ENCODE peak calls at places on chromosomes 2 and 18, in four cellular contexts. W is K562, H is SK-N-SH, P is H1. D is an unnamed sample.
A peak's percentile ranks its signal among the peaks of the same experiment; 100 is the strongest.

GRCh38 chr18:9055185-9055584 is 47.3 kb upstream of the NDUFV2 start:
- DNase-seq in W (peak; percentile 55), H (peak; percentile 22), P (no peak), D (no peak)

GRCh38 chr2:48587560-48587959 is 30.1 kb upstream of the GTF2A1L start:
- DNase-seq in W (no peak), H (no peak), P (no peak), D (no peak)

GRCh38 chr2:41409328-41409727 is 638.5 kb upstream of the PKDCC start:
- DNase-seq in W (no peak), H (no peak), P (no peak), D (no peak)

GRCh38 chr2:240595381-240596079 is 9.0 kb downstream of the CAPN10 start:
- DNase-seq in W (peak; percentile 54), H (peak; percentile 76), P (peak; percentile 83), D (peak; percentile 80)

GRCh38 chr18:9694952-9695495 is 13.1 kb upstream of the RAB31 start:
- DNase-seq in W (no peak), H (no peak), P (no peak), D (no peak)

GRCh38 chr2:127217470-127218325 is 2.4 kb downstream of the CYP27C1 start:
- DNase-seq in W (no peak), H (no peak), P (no peak), D (no peak)

GRCh38 chr2:176110975-176111663 is 4.0 kb downstream of the HOXD11 start:
- DNase-seq in W (peak; percentile 70), H (peak; percentile 88), P (peak; percentile 84), D (peak; percentile 80)

GRCh38 chr18:49690307-49690706 is 123.0 kb downstream of the ACAA2 start:
- DNase-seq in W (no peak), H (no peak), P (no peak), D (no peak)

GRCh38 chr2:85887566-85888019 is 1.2 kb downstream of the ST3GAL5 start:
- DNase-seq in W (peak; percentile 38), H (peak; percentile 52), P (no peak), D (no peak)

DNA sequence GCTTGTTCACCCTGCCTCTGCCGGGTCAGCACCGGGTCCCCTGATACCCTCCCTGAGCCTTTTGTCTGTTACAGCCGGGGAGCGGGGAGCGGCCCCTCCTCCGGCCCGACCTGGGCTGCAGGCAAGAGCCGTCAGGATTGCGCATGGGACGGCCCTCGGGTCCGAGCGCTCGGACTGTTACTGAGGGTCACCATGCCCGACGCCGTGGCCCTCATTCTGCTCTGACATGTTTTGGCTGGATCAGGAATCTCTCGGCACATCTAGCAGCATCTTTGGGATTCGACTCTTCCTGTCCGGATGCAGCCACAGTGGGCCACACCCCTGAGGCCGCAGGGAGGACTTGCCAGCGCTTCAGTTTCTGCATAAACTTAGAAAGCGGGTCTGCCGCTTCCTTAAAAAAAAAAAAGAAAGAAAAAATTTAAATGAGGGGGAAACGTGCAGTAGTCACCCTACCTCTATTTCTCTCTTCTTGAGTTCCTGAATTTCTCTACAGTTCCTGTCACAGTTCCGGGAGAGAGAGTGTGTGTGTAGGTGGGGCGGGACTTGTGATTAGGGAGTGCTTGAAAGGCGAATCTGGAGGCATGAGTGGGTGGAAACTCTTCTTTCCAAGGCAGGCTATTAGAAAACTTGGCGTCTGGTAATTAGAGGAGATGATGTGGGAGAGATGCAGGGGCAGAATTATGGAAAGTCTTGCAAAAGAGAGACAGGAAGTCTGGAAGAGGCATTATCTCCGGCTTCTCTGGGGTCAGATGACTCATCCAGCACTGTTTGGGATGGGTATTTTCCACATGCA is 960 bp downstream of the TMEM87B start:
- DNase-seq in W (peak; percentile 79), H (peak; percentile 44), P (no peak), D (peak; percentile 41)
- TF ChIP-seq TEAD4 in W (peak; percentile 13), H (no peak), P (no peak), D (no peak)

GRCh38 chr2:203858176-203858575 is 9.4 kb upstream of the CTLA4 start:
- DNase-seq in W (no peak), H (no peak), P (no peak), D (no peak)
- TF ChIP-seq CTCF in W (no peak), H (no peak), P (peak; percentile 14), D (no peak)

GRCh38 chr2:159755788-159756187 is 42.2 kb downstream of the CD302 start:
- DNase-seq in W (peak; percentile 29), H (no peak), P (no peak), D (no peak)
- TF ChIP-seq TEAD4 in W (no peak), H (no peak), P (peak; percentile 12), D (no peak)

GRCh38 chr18:75247041-75247551 is 36.5 kb downstream of the TSHZ1 start:
- DNase-seq in W (no peak), H (peak; percentile 53), P (no peak), D (no peak)
- TF ChIP-seq CTCF in W (no peak), H (no peak), P (no peak), D (no peak)

GRCh38 chr2:32756074-32756727 is 128.4 kb downstream of the TTC27 start:
- DNase-seq in W (no peak), H (no peak), P (no peak), D (no peak)
- TF ChIP-seq TEAD4 in W (no peak), H (no peak), P (no peak), D (no peak)

DNA sequence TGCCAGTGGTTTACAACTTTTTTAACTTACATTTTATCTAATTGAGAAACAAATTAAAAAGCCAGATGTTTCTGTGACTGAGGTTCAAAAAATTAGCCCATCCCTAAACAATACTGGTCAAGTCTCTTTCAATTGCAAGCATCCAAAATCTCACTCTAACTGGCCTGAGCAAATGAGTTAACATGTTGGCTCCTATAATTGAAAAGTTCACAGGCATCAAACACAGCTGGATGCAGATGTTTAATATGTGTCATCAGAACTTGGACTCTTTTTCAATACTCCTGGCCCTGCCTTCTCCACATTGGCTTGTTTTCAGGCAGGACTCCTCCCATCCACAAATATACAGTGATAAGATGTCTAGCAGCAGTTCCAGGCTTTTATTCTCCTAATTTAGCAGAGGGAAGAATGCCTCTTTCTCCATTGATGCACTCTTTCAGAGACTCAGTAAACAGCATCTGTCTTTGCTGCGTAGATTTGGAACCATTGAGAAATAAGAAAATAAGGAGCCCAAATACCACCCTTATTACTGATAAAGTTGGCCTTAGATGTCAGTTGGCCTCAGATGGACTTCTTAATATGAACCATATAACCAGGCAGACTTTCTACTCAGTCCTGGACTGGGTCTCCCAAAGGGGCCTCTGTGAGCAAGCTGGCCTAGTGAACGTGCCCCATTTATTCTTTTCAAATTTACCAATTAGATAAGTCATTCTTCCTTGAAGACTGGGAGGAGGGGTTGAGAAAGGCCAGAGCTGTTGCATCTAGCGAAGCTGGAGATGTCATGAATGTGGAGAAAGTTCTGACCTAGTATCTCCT is 30.4 kb upstream of the FN1 start:
- DNase-seq in W (no peak), H (no peak), P (no peak), D (no peak)
- TF ChIP-seq CTCF in W (no peak), H (no peak), P (no peak), D (no peak)

GRCh38 chr2:53208815-53209214 is 558.8 kb upstream of the CHAC2 start:
- DNase-seq in W (no peak), H (no peak), P (no peak), D (no peak)
- TF ChIP-seq TEAD4 in W (no peak), H (no peak), P (no peak), D (no peak)

GRCh38 chr2:219030177-219030940 is 11.0 kb downstream of the CFAP65 start:
- DNase-seq in W (no peak), H (no peak), P (no peak), D (no peak)

GRCh38 chr2:219031005-219031738 is 10.1 kb downstream of the CFAP65 start:
- DNase-seq in W (no peak), H (no peak), P (no peak), D (no peak)

GRCh38 chr2:219028996-219029828 is 12.1 kb downstream of the CFAP65 start:
- DNase-seq in W (no peak), H (no peak), P (no peak), D (no peak)

GRCh38 chr2:219028141-219028540 is 13.2 kb downstream of the CFAP65 start:
- DNase-seq in W (no peak), H (no peak), P (no peak), D (no peak)

GRCh38 chr2:219029829-219030165 is 11.5 kb downstream of the CFAP65 start:
- DNase-seq in W (peak; percentile 80), H (peak; percentile 93), P (peak; percentile 95), D (peak; percentile 89)
- TF ChIP-seq CTCF in W (peak; percentile 87), H (peak; percentile 84), P (peak; percentile 98), D (peak; percentile 94)

GRCh38 chr18:62715829-62716678 is 713 bp downstream of the PHLPP1 start:
- DNase-seq in W (peak; percentile 45), H (peak; percentile 77), P (peak; percentile 73), D (peak; percentile 46)
- TF ChIP-seq TEAD4 in W (no peak), H (no peak), P (no peak), D (no peak)

GRCh38 chr2:237685408-237685807 is 58.0 kb downstream of the LRRFIP1 start:
- DNase-seq in W (peak; percentile 31), H (no peak), P (no peak), D (no peak)
- TF ChIP-seq CTCF in W (peak; percentile 24), H (peak; percentile 52), P (peak; percentile 67), D (no peak)